ENCODE peak calls at places on chromosome 2, in six cellular contexts. Q is astrocyte of the spinal cord; Z is spleen; E is stimulated activated CD4-positive, alpha-beta T cell treated with anti-CD3 and anti-CD28 coated beads, Interleukin-15, amount 100 ng/mL, for 1 hour; H is amygdala; U is left ventricle myocardium inferior. N is an unnamed sample.

GRCh38 chr2:150911766-150912280 is 349.8 kb downstream of the RBM43 start:
- DNase-seq in H (no peak), Z (no peak), Q (peak), U (peak), E (no peak), N (no peak)

GRCh38 chr2:186059096-186059495 is 320.5 kb downstream of the FSIP2 start:
- DNase-seq in H (peak), Z (no peak), U (no peak), E (no peak), Q (no peak), N (no peak)

GRCh38 chr2:133503927-133504326 is 64.3 kb downstream of the NCKAP5 start:
- DNase-seq in Z (no peak), H (no peak), Q (no peak), U (no peak), E (no peak), N (no peak)

GRCh38 chr2:174683392-174683759 is 80.9 kb downstream of the CHRNA1 start:
- DNase-seq in Z (no peak), H (no peak), U (no peak), Q (peak), E (no peak), N (peak)

GRCh38 chr2:48722391-48722790 is 33.1 kb downstream of the LHCGR start:
- DNase-seq in Z (no peak), H (no peak), Q (no peak), U (no peak), E (no peak), N (no peak)

GRCh38 chr2:156110890-156111289 is 221.6 kb downstream of the NR4A2 start:
- DNase-seq in E (peak), Z (no peak), Q (no peak), U (no peak), H (no peak), N (no peak)

GRCh38 chr2:223937535-223937934 is 7.6 kb downstream of the WDFY1 start:
- DNase-seq in U (no peak), E (no peak), H (no peak), Q (no peak), Z (no peak), N (no peak)

GRCh38 chr2:68977453-68977852 is 3.0 kb downstream of the GKN1 start:
- DNase-seq in Q (no peak), H (no peak), U (no peak), E (no peak), Z (no peak), N (no peak)

GRCh38 chr2:70596293-70596692 is 42.7 kb upstream of the TGFA start:
- DNase-seq in U (no peak), Q (peak), Z (no peak), H (no peak), E (no peak), N (no peak)

GRCh38 chr2:26616032-26616863 is 24.9 kb downstream of the CIB4 start:
- DNase-seq in H (no peak), Z (peak), Q (no peak), E (no peak), U (no peak), N (no peak)

GRCh38 chr2:178592655-178593054 is 112.4 kb downstream of the PLEKHA3 start:
- DNase-seq in Z (no peak), H (no peak), E (no peak), Q (no peak), U (no peak), N (no peak)

GRCh38 chr2:48043746-48044145 is 137.4 kb upstream of the FBXO11 start:
- DNase-seq in U (no peak), E (no peak), Q (no peak), H (no peak), Z (no peak), N (no peak)

GRCh38 chr2:216115224-216115582 is 6.1 kb downstream of the XRCC5 start:
- DNase-seq in U (no peak), Q (no peak), E (no peak), H (no peak), Z (no peak), N (no peak)

GRCh38 chr2:47218066-47218581 is 63.0 kb upstream of the STPG4 start:
- DNase-seq in E (no peak), U (no peak), Q (no peak), Z (no peak), H (no peak), N (no peak)

GRCh38 chr2:215879977-215880940 is 133.1 kb downstream of the MREG start:
- DNase-seq in H (no peak), E (no peak), Q (no peak), Z (no peak), U (no peak), N (no peak)

GRCh38 chr2:164430166-164430783 is 191.0 kb downstream of the GRB14 start:
- DNase-seq in E (no peak), H (peak), U (no peak), Z (no peak), Q (peak), N (peak)

GRCh38 chr2:25912851-25913695 is 34.8 kb upstream of the ASXL2 start:
- DNase-seq in H (no peak), Q (peak), E (no peak), U (no peak), Z (no peak), N (no peak)

GRCh38 chr2:194566907-194567660 is 1089.9 kb upstream of the SLC39A10 start:
- DNase-seq in E (no peak), Z (no peak), H (no peak), Q (no peak), U (no peak), N (no peak)

GRCh38 chr2:105812180-105813044 is 67.7 kb downstream of the NCK2 start:
- DNase-seq in E (no peak), U (peak), H (peak), Q (peak), Z (no peak), N (peak)

GRCh38 chr2:152573168-152573567 is 144.1 kb downstream of the PRPF40A start:
- DNase-seq in Z (no peak), H (peak), E (no peak), Q (peak), U (no peak), N (no peak)

GRCh38 chr2:50346586-50347351 is 685.2 kb downstream of the NRXN1 start:
- DNase-seq in Q (no peak), U (no peak), H (no peak), E (no peak), Z (peak), N (no peak)

GRCh38 chr2:128752691-128753263 is 434.1 kb upstream of the HS6ST1 start:
- DNase-seq in Q (no peak), H (no peak), Z (no peak), E (no peak), U (no peak), N (no peak)

GRCh38 chr2:85956647-85957039 is 67.9 kb upstream of the ST3GAL5 start:
- DNase-seq in Q (no peak), H (no peak), U (no peak), E (no peak), Z (no peak), N (no peak)

GRCh38 chr2:85053802-85054201 is 79.4 kb upstream of the TCF7L1 start:
- DNase-seq in U (no peak), E (no peak), Q (peak), H (no peak), Z (no peak), N (no peak)